ENCODE peak calls at places on chromosomes 16 and 17, in seven cellular contexts. R is posterior cingulate gyrus; S is cardiac fibroblast; Y is cardiac muscle cell; I is Calu3; E is naive thymus-derived CD8-positive, alpha-beta T cell; W is left kidney. A is an unnamed sample.

GRCh38 chr16:4501071-4501478 is 24.9 kb downstream of the HMOX2 start:
- DNase-seq in R (no peak), S (peak), Y (peak), I (no peak), E (no peak), W (no peak), A (no peak)

GRCh38 chr17:19000531-19001011 is 4.0 kb downstream of the FAM83G start:
- DNase-seq in R (no peak), S (peak), Y (peak), I (no peak), E (no peak), W (no peak), A (no peak)

GRCh38 chr17:53462393-53462811 is 360.3 kb upstream of the KIF2B start:
- DNase-seq in R (no peak), S (peak), Y (peak), I (no peak), E (no peak), W (peak), A (no peak)

GRCh38 chr17:65175952-65176351 is 38.8 kb downstream of the RGS9 start:
- DNase-seq in R (no peak), S (no peak), Y (no peak), I (no peak), E (no peak), W (no peak), A (no peak)

GRCh38 chr17:83122834-83123233 is 43.4 kb downstream of the METRNL start:
- DNase-seq in R (no peak), S (no peak), Y (no peak), I (no peak), E (no peak), W (no peak), A (no peak)

GRCh38 chr17:51734462-51734861 is 424.1 kb downstream of the CA10 start:
- DNase-seq in R (no peak), S (no peak), Y (no peak), I (no peak), E (no peak), W (no peak), A (no peak)

GRCh38 chr17:74864866-74865395 is 5.2 kb upstream of the GRIN2C start:
- DNase-seq in R (peak), S (peak), Y (peak), I (peak), E (peak), W (peak), A (peak)

GRCh38 chr17:79874329-79874981 is 35.2 kb upstream of the CBX4 start:
- DNase-seq in R (no peak), S (peak), Y (peak), I (peak), E (no peak), W (peak), A (peak)

GRCh38 chr17:68238488-68238887 is 9.4 kb upstream of the AMZ2 start:
- DNase-seq in R (no peak), S (no peak), Y (no peak), I (no peak), E (peak), W (peak), A (no peak)

GRCh38 chr16:73154063-73154870 is 106.3 kb upstream of the ZFHX3 start:
- DNase-seq in R (no peak), S (peak), Y (peak), I (no peak), E (no peak), W (no peak), A (no peak)

GRCh38 chr17:10156579-10157488 is 41.6 kb downstream of the GAS7 start:
- DNase-seq in R (no peak), S (no peak), Y (no peak), I (no peak), E (no peak), W (peak), A (no peak)

GRCh38 chr17:50952889-50953288 is 86.7 kb upstream of the TOB1 start:
- DNase-seq in R (no peak), S (no peak), Y (no peak), I (no peak), E (no peak), W (no peak), A (no peak)

GRCh38 chr16:11679250-11679649 is 11.0 kb downstream of the SNN start:
- DNase-seq in R (peak), S (no peak), Y (no peak), I (no peak), E (no peak), W (no peak), A (no peak)

GRCh38 chr17:40311575-40311974 is 2.6 kb downstream of the RARA start:
- DNase-seq in R (no peak), S (no peak), Y (no peak), I (peak), E (no peak), W (no peak), A (no peak)

GRCh38 chr16:528111-529011 is 849 bp downstream of the CAPN15 start:
- DNase-seq in R (no peak), S (peak), Y (peak), I (peak), E (no peak), W (peak), A (peak)

GRCh38 chr17:37742114-37742761 is 2.6 kb downstream of the HNF1B start:
- DNase-seq in R (no peak), S (no peak), Y (no peak), I (peak), E (no peak), W (peak), A (no peak)

GRCh38 chr16:87832759-87833502 is 36.4 kb downstream of the SLC7A5 start:
- DNase-seq in R (no peak), S (no peak), Y (no peak), I (no peak), E (no peak), W (no peak), A (no peak)

GRCh38 chr16:57508084-57508425 is 21.8 kb upstream of the DOK4 start:
- DNase-seq in R (no peak), S (no peak), Y (no peak), I (no peak), E (no peak), W (no peak), A (no peak)

GRCh38 chr17:37744961-37745800 is at the start of gene HNF1B:
- DNase-seq in R (no peak), S (no peak), Y (no peak), I (peak), E (no peak), W (peak), A (no peak)

GRCh38 chr17:51857052-51857593 is 301.4 kb downstream of the CA10 start:
- DNase-seq in R (no peak), S (no peak), Y (no peak), I (no peak), E (no peak), W (peak), A (no peak)

GRCh38 chr16:12819126-12820117 is 15.7 kb upstream of the CPPED1 start:
- DNase-seq in R (peak), S (peak), Y (peak), I (peak), E (peak), W (peak), A (peak)

GRCh38 chr17:38464723-38465419 is 36.6 kb downstream of the ARHGAP23 start:
- DNase-seq in R (peak), S (peak), Y (peak), I (peak), E (no peak), W (peak), A (peak)

GRCh38 chr17:59783221-59784016 is 76.0 kb downstream of the VMP1 start:
- DNase-seq in R (no peak), S (peak), Y (peak), I (no peak), E (no peak), W (peak), A (no peak)

GRCh38 chr17:2064980-2065785 is 10.3 kb downstream of the HIC1 start:
- DNase-seq in R (no peak), S (peak), Y (peak), I (no peak), E (no peak), W (peak), A (no peak)

GRCh38 chr17:10875984-10876555 is 38.2 kb upstream of the PIRT start:
- DNase-seq in R (peak), S (peak), Y (peak), I (peak), E (no peak), W (peak), A (peak)

GRCh38 chr16:86281435-86281834 is 228.9 kb upstream of the FOXF1 start:
- DNase-seq in R (no peak), S (no peak), Y (no peak), I (no peak), E (no peak), W (peak), A (no peak)

GRCh38 chr16:89581861-89582563 is 6.5 kb downstream of the CPNE7 start:
- DNase-seq in R (no peak), S (peak), Y (peak), I (peak), E (no peak), W (no peak), A (no peak)

GRCh38 chr17:47208744-47209488 is at the start of gene MYL4:
- DNase-seq in R (no peak), S (no peak), Y (peak), I (no peak), E (no peak), W (no peak), A (no peak)

GRCh38 chr16:53821487-53821886 is 117.5 kb downstream of the FTO start:
- DNase-seq in R (no peak), S (no peak), Y (no peak), I (no peak), E (no peak), W (no peak), A (no peak)

GRCh38 chr17:78414178-78415162 is 36.0 kb downstream of the PGS1 start:
- DNase-seq in R (no peak), S (no peak), Y (no peak), I (no peak), E (peak), W (no peak), A (no peak)

GRCh38 chr17:80491478-80492342 is 15.3 kb upstream of the NPTX1 start:
- DNase-seq in R (no peak), S (no peak), Y (no peak), I (no peak), E (no peak), W (peak), A (no peak)

A was measured in NCI-H460.